ENCODE peak calls at places on chromosomes 3 and 15, in seven cellular contexts. C, K, Z, P, O, Q and B are unnamed samples.

GRCh38 chr3:87350367-87351199 is 74.2 kb upstream of the POU1F1 start:
- DNase-seq in C (peak; percentile 72), K (no peak), Z (peak; percentile 22), P (no peak), O (peak; percentile 23), Q (no peak), B (peak; percentile 69)

GRCh38 chr3:161395613-161396012 is 24.3 kb upstream of the SPTSSB start:
- DNase-seq in C (no peak), K (no peak), Z (no peak), P (no peak), O (no peak), Q (no peak), B (no peak)

GRCh38 chr3:18559323-18559972 is 134.3 kb upstream of the SATB1 start:
- DNase-seq in C (peak; percentile 6), K (no peak), Z (peak; percentile 48), P (no peak), O (no peak), Q (no peak), B (peak; percentile 41)

GRCh38 chr3:133644768-133645167 is 17.0 kb downstream of the TOPBP1 start:
- DNase-seq in C (peak; percentile 94), K (no peak), Z (no peak), P (no peak), O (peak; percentile 81), Q (no peak), B (peak; percentile 86)

GRCh38 chr3:10983219-10983916 is 9.2 kb upstream of the SLC6A1 start:
- DNase-seq in C (peak; percentile 65), K (no peak), Z (peak; percentile 63), P (no peak), O (no peak), Q (no peak), B (peak; percentile 42)

GRCh38 chr3:47011371-47011770 is 31.9 kb downstream of the NBEAL2 start:
- DNase-seq in C (no peak), K (no peak), Z (no peak), P (no peak), O (no peak), Q (no peak), B (no peak)

GRCh38 chr3:128170866-128171516 is 17.7 kb downstream of the EEFSEC start:
- DNase-seq in C (peak; percentile 91), K (peak; percentile 38), Z (peak; percentile 83), P (no peak), O (peak; percentile 67), Q (no peak), B (peak; percentile 88)

GRCh38 chr15:38176155-38176554 is 76.5 kb upstream of the SPRED1 start:
- DNase-seq in C (peak; percentile 72), K (no peak), Z (no peak), P (no peak), O (peak; percentile 15), Q (no peak), B (peak; percentile 77)

GRCh38 chr3:169966086-169966950 is at the start of gene SEC62:
- DNase-seq in C (peak; percentile 94), K (peak; percentile 86), Z (peak; percentile 95), P (peak; percentile 95), O (peak; percentile 79), Q (peak; percentile 96), B (peak; percentile 93)

GRCh38 chr3:87126321-87126720 is 100.8 kb upstream of the CHMP2B start:
- DNase-seq in C (no peak), K (no peak), Z (no peak), P (no peak), O (no peak), Q (no peak), B (no peak)

GRCh38 chr3:10666621-10667020 is 149.4 kb upstream of the SLC6A11 start:
- DNase-seq in C (no peak), K (peak; percentile 14), Z (no peak), P (peak; percentile 46), O (no peak), Q (no peak), B (no peak)